ENCODE peak calls at places on chromosomes 2 and 18, in ten cellular contexts. Q is SK-N-SH, D is right lobe of liver, E is pancreas, M is DND-41, L is fibroblast of villous mesenchyme, J is PC-3, H is colonic mucosa, X is left lung, W is fibroblast of mammary gland. O is an unnamed sample.

GRCh38 chr2:191167766-191168165 is 17.0 kb upstream of the STAT4 start:
- DNase-seq in Q (no peak), D (no peak), E (no peak), M (no peak), L (peak; percentile 93), J (peak; percentile 84), H (peak; percentile 59), X (no peak), W (peak; percentile 98), O (peak; percentile 92)

GRCh38 chr2:68390114-68390513 is 25.0 kb downstream of the PLEK start:
- DNase-seq in Q (no peak), D (no peak), E (no peak), M (no peak), L (no peak), J (no peak), H (no peak), X (no peak), W (no peak), O (no peak)

GRCh38 chr2:170660406-170660805 is 54.7 kb upstream of the SP5 start:
- DNase-seq in Q (no peak), D (no peak), E (no peak), M (no peak), L (no peak), J (no peak), H (peak; percentile 18), X (no peak), W (peak; percentile 26), O (no peak)

GRCh38 chr18:48790226-48790863 is 160.4 kb downstream of the SMAD7 start:
- DNase-seq in Q (no peak), D (peak; percentile 88), E (peak; percentile 45), M (no peak), L (no peak), J (no peak), H (no peak), X (peak; percentile 87), W (no peak), O (peak; percentile 65)

GRCh38 chr2:136238552-136239346 is 120.8 kb upstream of the CXCR4 start:
- DNase-seq in Q (no peak), D (no peak), E (peak; percentile 36), M (peak; percentile 49), L (peak; percentile 79), J (peak; percentile 68), H (no peak), X (no peak), W (peak; percentile 66), O (peak; percentile 74)

GRCh38 chr2:240278661-240279060 is 138.2 kb upstream of the OTOS start:
- DNase-seq in Q (no peak), D (no peak), E (no peak), M (no peak), L (peak; percentile 13), J (no peak), H (no peak), X (no peak), W (peak; percentile 62), O (peak; percentile 38)

GRCh38 chr2:67516899-67517530 is 119.9 kb downstream of the ETAA1 start:
- DNase-seq in Q (no peak), D (no peak), E (no peak), M (no peak), L (peak; percentile 96), J (no peak), H (no peak), X (no peak), W (peak; percentile 89), O (peak; percentile 90)

GRCh38 chr2:44645931-44646330 is 284.2 kb downstream of the CAMKMT start:
- DNase-seq in Q (no peak), D (no peak), E (no peak), M (no peak), L (no peak), J (no peak), H (no peak), X (no peak), W (no peak), O (no peak)

GRCh38 chr2:191569025-191569424 is 108.9 kb upstream of the NABP1 start:
- DNase-seq in Q (no peak), D (no peak), E (no peak), M (no peak), L (no peak), J (peak; percentile 33), H (no peak), X (no peak), W (no peak), O (no peak)

GRCh38 chr2:41475959-41476358 is 571.9 kb upstream of the PKDCC start:
- DNase-seq in Q (no peak), D (no peak), E (no peak), M (no peak), L (no peak), J (no peak), H (no peak), X (no peak), W (no peak), O (no peak)

GRCh38 chr2:239609162-239609561 is 208.3 kb upstream of the HDAC4 start:
- DNase-seq in Q (no peak), D (no peak), E (no peak), M (no peak), L (no peak), J (no peak), H (peak; percentile 4), X (no peak), W (no peak), O (no peak)

GRCh38 chr2:236507393-236508085 is 62.1 kb upstream of the ACKR3 start:
- DNase-seq in Q (peak; percentile 90), D (no peak), E (peak; percentile 64), M (no peak), L (no peak), J (no peak), H (no peak), X (peak; percentile 78), W (no peak), O (peak; percentile 30)

GRCh38 chr18:24627644-24628315 is 167.3 kb downstream of the HRH4 start:
- DNase-seq in Q (no peak), D (no peak), E (no peak), M (no peak), L (no peak), J (no peak), H (no peak), X (no peak), W (peak; percentile 21), O (no peak)

GRCh38 chr18:35128675-35129074 is 87.5 kb downstream of the MAPRE2 start:
- DNase-seq in Q (no peak), D (no peak), E (no peak), M (no peak), L (no peak), J (no peak), H (no peak), X (no peak), W (no peak), O (no peak)

GRCh38 chr18:35130236-35130635 is 89.0 kb downstream of the MAPRE2 start:
- DNase-seq in Q (no peak), D (no peak), E (no peak), M (no peak), L (no peak), J (no peak), H (no peak), X (no peak), W (no peak), O (no peak)

GRCh38 chr18:35123811-35124210 is 82.6 kb downstream of the MAPRE2 start:
- DNase-seq in Q (no peak), D (no peak), E (no peak), M (no peak), L (no peak), J (no peak), H (no peak), X (no peak), W (no peak), O (no peak)

GRCh38 chr18:35131387-35132283 is 90.4 kb downstream of the MAPRE2 start:
- DNase-seq in Q (no peak), D (no peak), E (no peak), M (no peak), L (no peak), J (no peak), H (no peak), X (no peak), W (peak; percentile 28), O (no peak)

GRCh38 chr18:35127201-35127600 is 86.0 kb downstream of the MAPRE2 start:
- DNase-seq in Q (no peak), D (no peak), E (no peak), M (no peak), L (no peak), J (no peak), H (no peak), X (no peak), W (peak; percentile 25), O (peak; percentile 35)
- TF ChIP-seq CTCF in Q (peak; percentile 44), D (no peak), E (no peak), M (peak; percentile 13), L (peak; percentile 28), J (no peak), H (no peak), X (no peak), W (peak; percentile 42), O (peak; percentile 41)

GRCh38 chr2:181306785-181307184 is 150.4 kb upstream of the ITGA4 start:
- DNase-seq in Q (no peak), D (no peak), E (no peak), M (no peak), L (peak; percentile 37), J (peak; percentile 49), H (no peak), X (no peak), W (no peak), O (no peak)
- H3K4me3 ChIP-seq in Q (no peak overlapping the region), D (no peak overlapping the region), E (no peak overlapping the region), M (no peak overlapping the region), L (no peak overlapping the region), J (no peak overlapping the region), H (no peak overlapping the region), X (no peak overlapping the region), W (no peak overlapping the region), O (no peak overlapping the region)

GRCh38 chr2:74531666-74532065 is 1.9 kb downstream of the HTRA2 start:
- DNase-seq in Q (no peak), D (no peak), E (no peak), M (no peak), L (no peak), J (no peak), H (no peak), X (no peak), W (no peak), O (no peak)

GRCh38 chr2:74533464-74533863 is 3.7 kb downstream of the HTRA2 start:
- DNase-seq in Q (no peak), D (no peak), E (no peak), M (no peak), L (no peak), J (no peak), H (no peak), X (no peak), W (no peak), O (no peak)

GRCh38 chr2:74530239-74531161 is 767 bp downstream of the HTRA2 start:
- DNase-seq in Q (peak; percentile 77), D (no peak), E (peak; percentile 40), M (peak; percentile 58), L (peak; percentile 56), J (peak; percentile 38), H (peak; percentile 62), X (peak; percentile 84), W (peak; percentile 47), O (peak; percentile 54)

GRCh38 chr2:74534411-74534810 is 4.7 kb downstream of the HTRA2 start:
- DNase-seq in Q (no peak), D (no peak), E (no peak), M (no peak), L (no peak), J (no peak), H (no peak), X (no peak), W (no peak), O (no peak)

GRCh38 chr2:74532222-74532621 is 2.5 kb downstream of the HTRA2 start:
- DNase-seq in Q (no peak), D (no peak), E (no peak), M (no peak), L (peak; percentile 52), J (peak; percentile 54), H (no peak), X (no peak), W (peak; percentile 76), O (peak; percentile 72)
- TF ChIP-seq CTCF in Q (peak; percentile 61), D (peak; percentile 40), E (no peak), M (peak; percentile 53), L (peak; percentile 22), J (peak; percentile 68), H (peak; percentile 22), X (no peak), W (peak; percentile 38), O (peak; percentile 36)

GRCh38 chr2:2573658-2574293 is 242.7 kb upstream of the MYT1L start:
- DNase-seq in Q (peak; percentile 45), D (no peak), E (no peak), M (no peak), L (peak; percentile 1), J (no peak), H (peak; percentile 10), X (no peak), W (peak; percentile 11), O (peak; percentile 2)
- H3K4me3 ChIP-seq in Q (no peak overlapping the region), D (no peak overlapping the region), E (no peak overlapping the region), M (no peak overlapping the region), L (no peak overlapping the region), J (no peak overlapping the region), H (no peak overlapping the region), X (no peak overlapping the region), W (no peak overlapping the region), O (no peak overlapping the region)